ENCODE peak calls at places on chromosome 2, in seven cellular contexts. One of them, this sample, is unnamed. For H3K4me1, the result is how much of the 10 kb centered on the place peaks cover.

GRCh38 chr2:182767578-182767977 is 51.5 kb downstream of the DNAJC10 start:
- DNase-seq in HepG2: peak
- DNase-seq in H9: peak
- DNase-seq in keratinocyte: no peak
- DNase-seq in SK-N-SH: peak
- DNase-seq in HCT116: peak
- DNase-seq in hepatocyte: peak
- DNase-seq in this sample: peak

GRCh38 chr2:5706717-5707455 is 14.7 kb downstream of the SOX11 start:
- DNase-seq in HepG2: no peak
- DNase-seq in H9: no peak
- DNase-seq in keratinocyte: no peak
- DNase-seq in SK-N-SH: peak
- DNase-seq in HCT116: no peak
- DNase-seq in hepatocyte: no peak
- DNase-seq in this sample: no peak

GRCh38 chr2:82896117-82896516 is 1563.0 kb downstream of the SUCLG1 start:
- DNase-seq in HepG2: no peak
- DNase-seq in H9: no peak
- DNase-seq in keratinocyte: no peak
- DNase-seq in SK-N-SH: no peak
- DNase-seq in HCT116: no peak
- DNase-seq in hepatocyte: no peak
- DNase-seq in this sample: no peak

GRCh38 chr2:714005-714741 is 37.0 kb upstream of the TMEM18 start:
- DNase-seq in HepG2: peak
- DNase-seq in H9: no peak
- DNase-seq in keratinocyte: no peak
- DNase-seq in SK-N-SH: peak
- DNase-seq in HCT116: peak
- DNase-seq in hepatocyte: peak
- DNase-seq in this sample: peak

GRCh38 chr2:11870064-11870463 is 123.6 kb downstream of the LPIN1 start:
- DNase-seq in HepG2: no peak
- DNase-seq in H9: no peak
- DNase-seq in keratinocyte: no peak
- DNase-seq in SK-N-SH: no peak
- DNase-seq in HCT116: no peak
- DNase-seq in hepatocyte: no peak
- DNase-seq in this sample: no peak

GRCh38 chr2:4995466-4995865 is 696.7 kb upstream of the SOX11 start:
- DNase-seq in HepG2: no peak
- DNase-seq in H9: peak
- DNase-seq in keratinocyte: no peak
- DNase-seq in SK-N-SH: no peak
- DNase-seq in HCT116: no peak
- DNase-seq in hepatocyte: peak
- DNase-seq in this sample: no peak

GRCh38 chr2:219697811-219698683 is 70.6 kb downstream of the SLC4A3 start:
- DNase-seq in HepG2: no peak
- DNase-seq in H9: no peak
- DNase-seq in keratinocyte: no peak
- DNase-seq in SK-N-SH: no peak
- DNase-seq in HCT116: no peak
- DNase-seq in hepatocyte: no peak
- DNase-seq in this sample: no peak

GRCh38 chr2:165003443-165004130 is 48.3 kb upstream of the SLC38A11 start:
- DNase-seq in HepG2: no peak
- DNase-seq in H9: peak
- DNase-seq in keratinocyte: no peak
- DNase-seq in SK-N-SH: no peak
- DNase-seq in HCT116: peak
- DNase-seq in hepatocyte: no peak
- DNase-seq in this sample: no peak

GRCh38 chr2:95265182-95265581 is 9.1 kb upstream of the PROM2 start:
- DNase-seq in HepG2: no peak
- DNase-seq in H9: no peak
- DNase-seq in keratinocyte: no peak
- DNase-seq in SK-N-SH: no peak
- DNase-seq in HCT116: no peak
- DNase-seq in hepatocyte: no peak
- DNase-seq in this sample: no peak

GRCh38 chr2:31170071-31170698 is 31.9 kb upstream of the GALNT14 start:
- DNase-seq in HepG2: peak
- DNase-seq in H9: peak
- DNase-seq in keratinocyte: peak
- DNase-seq in SK-N-SH: peak
- DNase-seq in HCT116: peak
- DNase-seq in hepatocyte: peak
- DNase-seq in this sample: peak

GRCh38 chr2:215711484-215712034 is 275.7 kb upstream of the FN1 start:
- DNase-seq in HepG2: peak
- DNase-seq in H9: no peak
- DNase-seq in keratinocyte: no peak
- DNase-seq in SK-N-SH: no peak
- DNase-seq in HCT116: no peak
- DNase-seq in hepatocyte: peak
- DNase-seq in this sample: peak

GRCh38 chr2:36820942-36821605 is 124.6 kb downstream of the VIT start:
- DNase-seq in HepG2: peak
- DNase-seq in H9: no peak
- DNase-seq in keratinocyte: no peak
- DNase-seq in SK-N-SH: no peak
- DNase-seq in HCT116: no peak
- DNase-seq in hepatocyte: no peak
- DNase-seq in this sample: no peak

GRCh38 chr2:216578325-216578724 is 54.9 kb upstream of the IGFBP2 start:
- DNase-seq in HepG2: no peak
- DNase-seq in H9: no peak
- DNase-seq in keratinocyte: no peak
- DNase-seq in SK-N-SH: no peak
- DNase-seq in HCT116: no peak
- DNase-seq in hepatocyte: no peak
- DNase-seq in this sample: peak

GRCh38 chr2:202185816-202186221 is 52.6 kb downstream of the SUMO1 start:
- DNase-seq in HepG2: peak
- DNase-seq in H9: no peak
- DNase-seq in keratinocyte: no peak
- DNase-seq in SK-N-SH: no peak
- DNase-seq in HCT116: no peak
- DNase-seq in hepatocyte: no peak
- DNase-seq in this sample: peak

GRCh38 chr2:83305758-83306378 is 1153.2 kb downstream of the SUCLG1 start:
- DNase-seq in HepG2: no peak
- DNase-seq in H9: no peak
- DNase-seq in keratinocyte: no peak
- DNase-seq in SK-N-SH: no peak
- DNase-seq in HCT116: peak
- DNase-seq in hepatocyte: no peak
- DNase-seq in this sample: no peak

GRCh38 chr2:222982010-222982908 is 69.7 kb upstream of the KCNE4 start:
- DNase-seq in HepG2: peak
- DNase-seq in H9: peak
- DNase-seq in keratinocyte: no peak
- DNase-seq in SK-N-SH: peak
- DNase-seq in HCT116: peak
- DNase-seq in hepatocyte: peak
- DNase-seq in this sample: peak

GRCh38 chr2:102155703-102156515 is 13.4 kb downstream of the IL1R1 start:
- DNase-seq in HepG2: peak
- DNase-seq in H9: no peak
- DNase-seq in keratinocyte: no peak
- DNase-seq in SK-N-SH: no peak
- DNase-seq in HCT116: no peak
- DNase-seq in hepatocyte: peak
- DNase-seq in this sample: peak

GRCh38 chr2:155080394-155080793 is 381.9 kb downstream of the KCNJ3 start:
- DNase-seq in HepG2: no peak
- DNase-seq in H9: no peak
- DNase-seq in keratinocyte: no peak
- DNase-seq in SK-N-SH: no peak
- DNase-seq in HCT116: no peak
- DNase-seq in hepatocyte: no peak
- DNase-seq in this sample: no peak
- H3K4me1 ChIP-seq in HepG2: under half
- H3K4me1 ChIP-seq in H9: under half
- H3K4me1 ChIP-seq in keratinocyte: under half
- H3K4me1 ChIP-seq in SK-N-SH: under half
- H3K4me1 ChIP-seq in HCT116: under half
- H3K4me1 ChIP-seq in hepatocyte: under half
- H3K4me1 ChIP-seq in this sample: under half

DNA sequence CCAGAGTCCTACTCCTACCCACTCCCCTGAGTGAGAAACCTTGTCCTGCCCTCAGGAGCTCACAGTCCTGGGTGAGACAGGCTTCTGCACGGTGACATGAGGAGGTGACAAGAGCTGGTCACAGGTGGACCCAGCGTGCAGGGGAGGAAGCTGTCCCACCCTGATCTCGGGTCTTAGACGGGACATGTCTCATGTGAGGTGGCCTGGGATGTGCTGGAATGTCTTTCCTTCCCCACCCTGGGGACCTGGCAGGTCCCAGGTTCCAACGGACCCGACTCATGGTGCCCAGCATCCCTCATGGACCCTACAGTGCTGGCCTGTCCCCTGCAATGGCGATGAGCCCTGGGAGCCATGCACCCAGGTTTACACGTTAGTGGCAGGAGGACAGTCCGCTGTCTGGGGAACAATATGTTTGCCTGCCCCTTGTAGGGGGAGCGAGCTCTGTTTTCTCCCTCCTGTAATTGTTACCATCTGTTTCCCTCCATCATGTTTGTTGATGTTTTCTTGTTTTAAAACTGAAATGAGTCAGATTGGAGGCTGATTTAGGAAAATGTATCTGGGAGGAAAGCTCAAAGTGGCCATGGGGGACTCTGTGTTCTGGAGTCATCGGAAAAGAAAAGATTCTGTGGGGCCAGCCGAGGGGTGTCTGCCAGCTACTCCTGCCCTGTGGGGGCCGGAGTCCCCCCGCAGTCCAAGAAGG is 238.1 kb downstream of the KLHL29 start:
- DNase-seq in HepG2: no peak
- DNase-seq in H9: no peak
- DNase-seq in keratinocyte: no peak
- DNase-seq in SK-N-SH: no peak
- DNase-seq in HCT116: no peak
- DNase-seq in hepatocyte: no peak
- DNase-seq in this sample: no peak
- H2AFZ ChIP-seq in HepG2: no peak
- H2AFZ ChIP-seq in H9: no peak
- H2AFZ ChIP-seq in keratinocyte: no peak
- H2AFZ ChIP-seq in SK-N-SH: no peak
- H2AFZ ChIP-seq in HCT116: no peak
- H2AFZ ChIP-seq in hepatocyte: no peak
- H2AFZ ChIP-seq in this sample: no peak

GRCh38 chr2:152097291-152098032 is 1.4 kb downstream of the CACNB4 start:
- DNase-seq in HepG2: peak
- DNase-seq in H9: no peak
- DNase-seq in keratinocyte: no peak
- DNase-seq in SK-N-SH: peak
- DNase-seq in HCT116: peak
- DNase-seq in hepatocyte: peak
- DNase-seq in this sample: peak
- H3K27ac ChIP-seq in HepG2: no peak
- H3K27ac ChIP-seq in H9: no peak
- H3K27ac ChIP-seq in keratinocyte: no peak
- H3K27ac ChIP-seq in SK-N-SH: no peak
- H3K27ac ChIP-seq in HCT116: no peak
- H3K27ac ChIP-seq in hepatocyte: peak
- H3K27ac ChIP-seq in this sample: no peak

DNA sequence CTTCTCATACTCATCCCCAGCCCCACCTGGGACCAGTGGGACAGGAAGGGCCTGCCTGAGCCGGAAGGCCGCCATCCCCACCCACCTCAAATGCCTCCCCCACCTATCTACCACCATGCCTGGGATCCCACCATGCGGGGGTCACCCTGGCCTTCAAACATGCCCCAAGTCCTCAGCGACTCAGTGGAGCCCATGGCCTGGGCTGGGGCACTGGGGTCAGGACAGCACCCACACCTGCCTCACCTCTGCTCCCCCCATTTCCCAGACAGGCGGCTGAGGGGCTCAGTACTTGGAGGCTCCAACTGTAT is 7.6 kb downstream of the INHBB start:
- DNase-seq in HepG2: no peak
- DNase-seq in H9: no peak
- DNase-seq in keratinocyte: no peak
- DNase-seq in SK-N-SH: no peak
- DNase-seq in HCT116: no peak
- DNase-seq in hepatocyte: no peak
- DNase-seq in this sample: no peak
- H3K4me1 ChIP-seq in HepG2: under half
- H3K4me1 ChIP-seq in H9: under half
- H3K4me1 ChIP-seq in keratinocyte: under half
- H3K4me1 ChIP-seq in SK-N-SH: under half
- H3K4me1 ChIP-seq in HCT116: under half
- H3K4me1 ChIP-seq in hepatocyte: under half
- H3K4me1 ChIP-seq in this sample: under half

GRCh38 chr2:237291138-237291792 is 122.7 kb downstream of the COL6A3 start:
- DNase-seq in HepG2: peak
- DNase-seq in H9: no peak
- DNase-seq in keratinocyte: peak
- DNase-seq in SK-N-SH: peak
- DNase-seq in HCT116: peak
- DNase-seq in hepatocyte: peak
- DNase-seq in this sample: peak
- H2AFZ ChIP-seq in HepG2: no peak
- H2AFZ ChIP-seq in H9: no peak
- H2AFZ ChIP-seq in keratinocyte: peak
- H2AFZ ChIP-seq in SK-N-SH: peak
- H2AFZ ChIP-seq in HCT116: peak
- H2AFZ ChIP-seq in hepatocyte: no peak
- H2AFZ ChIP-seq in this sample: peak

This sample was measured in GM23248.